ENCODE peak calls at places on chromosomes 7 and 10, in five cellular contexts. U, R, F, H and X are unnamed samples.

GRCh38 chr7:47453093-47454056 is 128.5 kb downstream of the TNS3 start:
- DNase-seq in F (no peak), U (peak; percentile 98), H (no peak), R (no peak), X (no peak)

GRCh38 chr7:13159467-13160184 is 472.2 kb downstream of the ARL4A start:
- DNase-seq in R (no peak), U (no peak), H (no peak), F (no peak), X (no peak)

GRCh38 chr7:107559864-107560263 is 3.9 kb downstream of the COG5 start:
- DNase-seq in F (no peak), R (no peak), H (no peak), U (peak; percentile 78), X (no peak)

GRCh38 chr7:24573008-24573553 is at the start of gene PALS2:
- DNase-seq in R (peak; percentile 95), F (peak; percentile 29), U (peak; percentile 58), H (no peak), X (peak; percentile 82)

GRCh38 chr10:92691042-92691590 is 1.4 kb downstream of the HHEX start:
- DNase-seq in F (no peak), U (no peak), R (no peak), H (no peak), X (no peak)

GRCh38 chr7:54188843-54189242 is 353.3 kb upstream of the VSTM2A start:
- DNase-seq in U (no peak), H (no peak), F (no peak), R (no peak), X (no peak)

GRCh38 chr7:16129431-16130126 is 291.8 kb downstream of the CRPPA start:
- DNase-seq in R (no peak), U (peak; percentile 80), H (no peak), F (no peak), X (no peak)

GRCh38 chr7:54878339-54878738 is 119.3 kb upstream of the SEC61G start:
- DNase-seq in H (no peak), R (no peak), U (peak; percentile 59), F (no peak), X (no peak)

GRCh38 chr7:36075561-36075960 is 77.5 kb upstream of the EEPD1 start:
- DNase-seq in U (no peak), R (no peak), F (no peak), H (no peak), X (no peak)

GRCh38 chr10:44376504-44377099 is 8.3 kb downstream of the CXCL12 start:
- DNase-seq in F (no peak), H (no peak), U (no peak), R (no peak), X (no peak)

GRCh38 chr7:19023477-19023876 is 94.0 kb downstream of the TWIST1 start:
- DNase-seq in H (no peak), R (no peak), U (no peak), F (no peak), X (no peak)

GRCh38 chr7:107506683-107507339 is 37.0 kb downstream of the GPR22 start:
- DNase-seq in U (peak; percentile 2), F (no peak), H (no peak), R (no peak), X (peak; percentile 14)

GRCh38 chr7:79284226-79284625 is 169.2 kb downstream of the MAGI2 start:
- DNase-seq in R (no peak), U (peak; percentile 63), F (no peak), H (no peak), X (no peak)

GRCh38 chr10:68598978-68599753 is 39.0 kb downstream of the TET1 start:
- DNase-seq in H (no peak), F (peak; percentile 56), U (peak; percentile 43), R (peak; percentile 58), X (peak; percentile 45)

GRCh38 chr7:156058248-156058647 is 246.0 kb upstream of the SHH start:
- DNase-seq in R (no peak), U (no peak), H (no peak), F (no peak), X (no peak)

GRCh38 chr7:155868955-155869783 is 56.9 kb upstream of the SHH start:
- DNase-seq in F (no peak), R (no peak), H (no peak), U (no peak), X (no peak)

GRCh38 chr7:37270109-37270508 is 178.6 kb downstream of the ELMO1 start:
- DNase-seq in H (no peak), F (no peak), U (no peak), R (no peak), X (no peak)

GRCh38 chr10:21217107-21217506 is 308.4 kb downstream of the SKIDA1 start:
- DNase-seq in R (no peak), H (no peak), F (no peak), U (no peak), X (no peak)
- TF ChIP-seq SMC3 in R (no peak), H (no peak), F (no peak), U (no peak), X (no peak)

GRCh38 chr10:7538970-7539694 is 127.6 kb downstream of the ITIH5 start:
- DNase-seq in U (no peak), H (no peak), F (no peak), R (no peak), X (no peak)

GRCh38 chr10:7544203-7544602 is 122.6 kb downstream of the ITIH5 start:
- DNase-seq in U (no peak), F (no peak), H (no peak), R (no peak), X (no peak)

GRCh38 chr10:7545256-7545655 is 121.5 kb downstream of the ITIH5 start:
- DNase-seq in F (no peak), R (no peak), H (no peak), U (no peak), X (no peak)

GRCh38 chr10:7542189-7542914 is 124.4 kb downstream of the ITIH5 start:
- DNase-seq in H (no peak), U (no peak), F (no peak), R (no peak), X (no peak)

DNA sequence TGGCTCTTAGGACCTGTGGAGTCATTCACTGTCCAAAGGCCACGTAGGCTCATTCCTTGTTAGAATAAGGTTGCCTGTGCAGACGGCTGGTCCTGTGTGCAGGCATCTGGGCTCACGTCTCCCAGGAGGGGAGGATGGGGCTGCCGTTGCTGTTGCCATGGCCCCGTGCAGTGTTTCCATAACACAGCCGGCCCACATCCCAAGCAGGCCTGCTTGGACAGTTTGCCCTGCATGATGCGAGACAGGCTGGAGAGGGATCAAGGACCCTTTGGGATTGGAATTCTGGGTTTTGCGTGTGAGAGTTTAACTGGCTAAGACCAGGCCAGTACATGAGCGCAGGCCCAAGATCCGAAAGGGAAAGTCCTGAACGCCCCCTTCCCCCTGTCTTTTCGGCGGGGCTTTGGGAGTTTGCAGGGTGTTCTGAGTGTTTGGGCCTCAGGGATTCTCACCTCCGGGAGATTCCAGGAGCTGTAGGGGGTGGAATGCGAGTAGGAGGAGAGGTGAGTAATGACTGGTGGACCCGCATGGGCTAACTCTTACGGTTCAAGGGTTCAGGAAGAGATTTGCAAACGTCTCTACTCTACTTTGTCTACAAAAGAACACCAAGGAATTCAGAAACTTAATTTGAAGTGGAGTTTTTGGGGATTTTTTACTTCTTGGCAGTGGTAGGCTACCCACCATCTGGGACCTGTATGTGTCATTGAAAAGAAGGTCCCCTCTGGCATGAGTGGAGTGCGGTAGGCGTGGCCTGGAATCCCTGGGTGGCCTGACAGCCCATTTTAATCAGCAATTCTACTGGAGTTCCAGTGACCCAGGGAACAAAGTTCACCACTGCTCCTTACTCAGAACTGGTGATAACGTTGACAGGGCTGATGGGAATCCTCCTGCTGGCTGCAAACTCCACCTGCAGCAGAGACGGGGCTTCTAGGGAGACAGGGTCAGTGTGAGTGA is 125.4 kb downstream of the ITIH5 start:
- DNase-seq in F (peak; percentile 93), U (peak; percentile 2), R (no peak), H (no peak), X (no peak)
- H3K9ac ChIP-seq in F (peak overlapping the region; percentile 78), U (no peak overlapping the region), R (no peak overlapping the region), H (no peak overlapping the region), X (no peak overlapping the region)

GRCh38 chr10:91682912-91683311 is 50.0 kb upstream of the PPP1R3C start:
- DNase-seq in U (peak; percentile 12), F (no peak), H (no peak), R (no peak), X (no peak)

GRCh38 chr10:91680521-91680920 is 47.6 kb upstream of the PPP1R3C start:
- DNase-seq in F (no peak), H (no peak), U (peak; percentile 31), R (no peak), X (no peak)

GRCh38 chr10:91684841-91685240 is 52.0 kb upstream of the PPP1R3C start:
- DNase-seq in U (peak; percentile 34), F (no peak), H (no peak), R (no peak), X (no peak)

GRCh38 chr10:91681361-91682276 is 48.7 kb upstream of the PPP1R3C start:
- DNase-seq in U (no peak), H (no peak), R (peak; percentile 45), F (no peak), X (no peak)

DNA sequence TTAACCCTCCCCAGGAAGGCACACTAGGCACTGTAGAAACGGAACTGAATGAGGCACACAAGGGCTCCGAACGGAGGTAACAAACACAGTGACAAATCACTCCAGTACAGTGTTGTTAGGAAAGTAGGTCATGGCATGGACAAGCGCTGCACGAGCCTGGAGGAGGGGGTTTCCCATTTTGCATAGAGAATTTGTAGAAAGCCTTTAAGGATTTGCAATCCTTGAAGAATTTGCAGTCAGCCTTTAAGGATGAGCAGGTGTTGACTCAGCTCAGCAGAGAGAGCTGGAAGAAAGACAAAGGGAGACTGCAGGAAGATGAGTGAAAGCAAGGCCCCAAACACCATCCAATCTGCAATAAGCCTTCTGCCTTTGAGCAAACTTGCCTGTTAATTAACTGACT is 51.1 kb upstream of the PPP1R3C start:
- DNase-seq in U (peak; percentile 96), F (no peak), R (no peak), H (no peak), X (no peak)
- TF ChIP-seq SMC3 in U (peak; percentile 4), F (no peak), R (no peak), H (no peak), X (no peak)

GRCh38 chr7:140650367-140650766 is 9.8 kb upstream of the DENND2A start:
- DNase-seq in H (no peak), R (no peak), F (no peak), U (no peak), X (no peak)

GRCh38 chr7:140654109-140654387 is 13.4 kb upstream of the DENND2A start:
- DNase-seq in U (no peak), R (no peak), H (no peak), F (no peak), X (no peak)

GRCh38 chr7:140655511-140656408 is 15.1 kb upstream of the DENND2A start:
- DNase-seq in F (no peak), R (no peak), U (no peak), H (no peak), X (no peak)

GRCh38 chr7:140654661-140655060 is 14.0 kb upstream of the DENND2A start:
- DNase-seq in H (no peak), U (no peak), R (no peak), F (no peak), X (no peak)

DNA sequence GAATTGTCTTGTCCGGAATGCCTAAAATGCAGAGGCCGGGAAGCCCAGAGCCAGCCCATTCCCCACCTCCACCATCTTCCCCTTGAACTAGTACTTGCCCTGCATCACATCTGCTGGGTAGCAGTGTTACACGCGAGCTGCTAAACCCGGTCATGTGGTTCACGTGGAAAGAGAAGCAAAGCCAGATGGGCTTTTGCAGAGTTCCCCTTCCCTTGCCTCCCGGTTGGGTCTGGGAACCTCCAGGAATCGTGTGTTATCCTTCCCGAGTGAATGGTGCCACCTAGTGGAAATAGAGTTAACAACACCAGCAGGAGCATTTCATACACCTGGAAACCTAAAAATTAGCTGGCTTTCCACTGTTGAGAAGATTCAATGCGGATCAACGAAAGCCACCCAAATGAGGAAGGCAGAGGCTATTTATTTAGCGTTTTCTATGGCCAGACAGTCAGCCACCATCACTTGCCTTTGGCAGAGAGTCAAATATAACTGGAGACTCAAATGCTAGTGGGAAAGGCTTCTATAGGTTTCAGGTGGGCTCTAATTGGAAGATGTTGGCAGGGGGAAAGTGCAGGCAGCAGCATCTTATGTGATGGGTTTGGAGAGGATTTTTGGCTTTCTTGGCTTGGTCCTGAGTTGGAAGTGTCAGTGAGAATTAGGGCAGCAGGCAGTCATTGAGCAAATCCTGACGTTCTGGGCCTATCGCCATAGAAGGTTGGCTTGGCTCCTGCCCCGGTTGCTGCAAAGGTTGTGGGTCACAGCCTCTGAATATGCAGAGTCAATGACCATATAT is 12.9 kb upstream of the DENND2A start:
- DNase-seq in F (peak; percentile 61), U (peak; percentile 86), R (peak; percentile 87), H (no peak), X (peak; percentile 81)
- H3K9ac ChIP-seq in F (no peak overlapping the region), U (peak overlapping the region; percentile 12), R (no peak overlapping the region), H (no peak overlapping the region), X (no peak overlapping the region)